ENCODE peak calls at places on chromosomes 6 and 20, in seven cellular contexts. F, U, H, K, E, Q and A are unnamed samples.

GRCh38 chr6:4727671-4728435 is 48.4 kb upstream of the CDYL start:
- DNase-seq in E (peak; percentile 53), H (peak; percentile 36), F (peak; percentile 39), Q (peak; percentile 73), K (no peak), U (no peak), A (peak; percentile 39)

GRCh38 chr6:56570434-56571359 is 72.0 kb downstream of the DST start:
- DNase-seq in H (peak; percentile 14), F (no peak), E (no peak), K (peak; percentile 77), Q (peak; percentile 46), U (peak; percentile 69), A (peak; percentile 25)

GRCh38 chr6:134074151-134074712 is 21.8 kb upstream of the SLC2A12 start:
- DNase-seq in U (peak; percentile 67), H (no peak), K (peak; percentile 56), E (no peak), Q (no peak), F (no peak), A (no peak)

GRCh38 chr20:3115190-3116107 is 30.9 kb upstream of the AVP start:
- DNase-seq in K (no peak), H (peak; percentile 78), U (peak; percentile 68), F (no peak), E (peak; percentile 46), Q (peak; percentile 67), A (peak; percentile 33)

GRCh38 chr6:85191656-85192055 is 258.2 kb upstream of the NT5E start:
- DNase-seq in K (no peak), H (no peak), U (no peak), E (no peak), F (no peak), Q (no peak), A (no peak)

GRCh38 chr20:34703573-34704176 is 469 bp upstream of the TP53INP2 start:
- DNase-seq in H (no peak), K (peak; percentile 36), U (peak; percentile 38), E (no peak), F (no peak), Q (peak; percentile 53), A (no peak)

GRCh38 chr20:46545827-46546138 is 4.7 kb downstream of the OCSTAMP start:
- DNase-seq in F (no peak), U (no peak), Q (no peak), K (no peak), E (no peak), H (no peak), A (no peak)

GRCh38 chr20:22411568-22412450 is 172.6 kb downstream of the FOXA2 start:
- DNase-seq in F (no peak), H (no peak), K (no peak), E (no peak), Q (peak; percentile 85), U (no peak), A (peak; percentile 29)

GRCh38 chr6:113690255-113690956 is 166.7 kb upstream of the MARCKS start:
- DNase-seq in F (no peak), E (peak; percentile 86), H (no peak), K (peak; percentile 16), U (peak; percentile 76), Q (peak; percentile 76), A (peak; percentile 67)

GRCh38 chr6:164252260-164252659 is 837.7 kb downstream of the QKI start:
- DNase-seq in E (no peak), F (no peak), U (no peak), K (no peak), H (no peak), Q (no peak), A (no peak)

GRCh38 chr6:138987643-138988468 is at the start of gene REPS1:
- DNase-seq in K (peak; percentile 93), Q (peak; percentile 82), H (peak; percentile 95), F (peak; percentile 19), E (peak; percentile 74), U (peak; percentile 91), A (peak; percentile 90)

GRCh38 chr6:11282875-11283274 is 50.4 kb upstream of the NEDD9 start:
- DNase-seq in Q (no peak), H (no peak), K (no peak), U (no peak), F (no peak), E (no peak), A (no peak)

GRCh38 chr20:54865273-54865672 is 389.9 kb downstream of the DOK5 start:
- DNase-seq in F (no peak), H (no peak), Q (no peak), U (no peak), K (no peak), E (no peak), A (no peak)

GRCh38 chr6:130644175-130644574 is 183.0 kb upstream of the SMLR1 start:
- DNase-seq in E (no peak), H (no peak), U (no peak), K (no peak), Q (no peak), F (no peak), A (no peak)

GRCh38 chr6:33577718-33578117 is 2.4 kb downstream of the BAK1 start:
- DNase-seq in F (no peak), H (no peak), K (no peak), E (no peak), Q (no peak), U (no peak), A (no peak)

GRCh38 chr20:1673424-1673823 is 15.8 kb upstream of the SIRPG start:
- DNase-seq in K (no peak), E (no peak), U (no peak), H (no peak), Q (no peak), F (no peak), A (no peak)

GRCh38 chr20:39903806-39904205 is 785.2 kb downstream of the MAFB start:
- DNase-seq in F (no peak), E (no peak), H (no peak), U (no peak), K (no peak), Q (no peak), A (no peak)

GRCh38 chr20:31691646-31692275 is 30.9 kb downstream of the BCL2L1 start:
- DNase-seq in H (no peak), K (no peak), Q (no peak), E (no peak), U (no peak), F (no peak), A (no peak)

GRCh38 chr6:111861321-111861938 is 11.8 kb downstream of the FYN start:
- DNase-seq in U (no peak), E (no peak), K (peak; percentile 96), H (no peak), F (no peak), Q (no peak), A (no peak)

GRCh38 chr20:50280851-50281655 is 90.4 kb downstream of the CEBPB start:
- DNase-seq in F (no peak), E (no peak), Q (no peak), U (no peak), K (no peak), H (no peak), A (no peak)

GRCh38 chr6:81451787-81452186 is 300.7 kb downstream of the TENT5A start:
- DNase-seq in U (no peak), K (no peak), H (no peak), F (no peak), Q (peak; percentile 93), E (peak; percentile 77), A (peak; percentile 79)

GRCh38 chr6:162177733-162178132 is 549.8 kb downstream of the PRKN start:
- DNase-seq in F (no peak), K (peak; percentile 97), U (peak; percentile 13), E (no peak), H (no peak), Q (peak; percentile 1), A (no peak)

GRCh38 chr20:34541264-34541901 is 17.1 kb upstream of the MAP1LC3A start:
- DNase-seq in F (no peak), E (no peak), Q (no peak), K (no peak), U (peak; percentile 30), H (no peak), A (no peak)

GRCh38 chr20:7085448-7085847 is 318.0 kb downstream of the BMP2 start:
- DNase-seq in U (peak; percentile 1), H (no peak), K (no peak), E (no peak), F (no peak), Q (no peak), A (no peak)

GRCh38 chr20:1941226-1941625 is 46.0 kb downstream of the SIRPA start:
- DNase-seq in F (no peak), U (no peak), Q (no peak), E (no peak), K (no peak), H (no peak), A (no peak)

GRCh38 chr6:5305968-5306626 is 44.8 kb downstream of the FARS2 start:
- DNase-seq in E (no peak), Q (no peak), F (no peak), H (no peak), K (no peak), U (no peak), A (no peak)

GRCh38 chr20:42352096-42352495 is 733.9 kb upstream of the CHD6 start:
- DNase-seq in E (no peak), H (no peak), K (no peak), F (no peak), U (no peak), Q (no peak), A (no peak)

GRCh38 chr6:46051962-46052361 is 36.3 kb upstream of the CLIC5 start:
- DNase-seq in Q (no peak), K (no peak), U (no peak), H (no peak), F (no peak), E (no peak), A (no peak)

GRCh38 chr20:38002422-38002821 is 30.8 kb downstream of the TTI1 start:
- DNase-seq in F (no peak), U (peak; percentile 29), Q (no peak), H (no peak), E (no peak), K (no peak), A (no peak)

GRCh38 chr6:6924708-6925107 is 183.1 kb upstream of the RREB1 start:
- DNase-seq in F (no peak), H (no peak), E (no peak), K (no peak), U (no peak), Q (no peak), A (no peak)

GRCh38 chr6:87661016-87661415 is 41.0 kb downstream of the AKIRIN2 start:
- DNase-seq in Q (no peak), F (no peak), U (no peak), K (no peak), E (no peak), H (no peak), A (no peak)

GRCh38 chr6:25504661-25505060 is 147.4 kb upstream of the SCGN start:
- DNase-seq in F (no peak), E (no peak), Q (no peak), U (no peak), K (no peak), H (no peak), A (no peak)

GRCh38 chr20:63529180-63529860 is 7.9 kb downstream of the PTK6 start:
- DNase-seq in H (no peak), E (no peak), Q (no peak), F (no peak), K (no peak), U (no peak), A (no peak)

GRCh38 chr6:50608421-50608820 is 104.9 kb upstream of the TFAP2D start:
- DNase-seq in E (no peak), K (peak; percentile 40), U (no peak), Q (no peak), H (no peak), F (no peak), A (no peak)

GRCh38 chr20:57473246-57474042 is 51.5 kb downstream of the CTCFL start:
- DNase-seq in Q (no peak), E (no peak), K (peak; percentile 12), H (peak; percentile 69), F (peak; percentile 62), U (peak; percentile 63), A (no peak)

GRCh38 chr6:128605961-128606360 is 85.6 kb upstream of the PTPRK start:
- DNase-seq in K (no peak), Q (no peak), H (no peak), E (no peak), F (no peak), U (no peak), A (no peak)

GRCh38 chr20:58137236-58137635 is 91.2 kb downstream of the ANKRD60 start:
- DNase-seq in F (no peak), E (no peak), U (no peak), H (no peak), Q (no peak), K (no peak), A (no peak)